ENCODE peak calls at places on chromosomes 2 and 18, in ten cellular contexts. M, D, R, U, N, A, Z, T, Y and P are unnamed samples.

GRCh38 chr18:58362829-58363231 is 266.1 kb downstream of the ALPK2 start:
- DNase-seq in A (no peak), N (no peak), Z (no peak), T (no peak), M (no peak), D (no peak), R (no peak), U (no peak), Y (no peak), P (peak; percentile 51)

GRCh38 chr2:188142088-188142487 is 149.6 kb upstream of the GULP1 start:
- DNase-seq in T (no peak), M (no peak), Z (no peak), N (no peak), U (no peak), R (no peak), Y (no peak), A (no peak), D (no peak), P (no peak)

GRCh38 chr2:147327636-147328035 is 517.2 kb upstream of the ACVR2A start:
- DNase-seq in Z (no peak), U (no peak), M (no peak), A (no peak), N (no peak), Y (no peak), D (no peak), R (no peak), T (peak; percentile 28), P (no peak)

GRCh38 chr18:35110554-35111058 is 69.4 kb downstream of the MAPRE2 start:
- DNase-seq in D (no peak), R (no peak), Y (no peak), N (no peak), U (no peak), A (no peak), M (no peak), Z (no peak), T (no peak), P (peak; percentile 26)

GRCh38 chr18:3162181-3162580 is 57.6 kb downstream of the MYOM1 start:
- DNase-seq in N (peak; percentile 74), U (no peak), R (no peak), M (no peak), Z (no peak), A (no peak), D (no peak), T (no peak), Y (peak; percentile 46), P (no peak)

GRCh38 chr2:226652983-226653765 is 146.4 kb downstream of the IRS1 start:
- DNase-seq in N (no peak), R (no peak), A (no peak), T (no peak), Y (no peak), U (no peak), M (no peak), Z (no peak), D (no peak), P (peak; percentile 42)

GRCh38 chr2:155215037-155215707 is 516.7 kb downstream of the KCNJ3 start:
- DNase-seq in A (no peak), M (no peak), Y (no peak), D (no peak), N (no peak), R (no peak), T (no peak), Z (no peak), U (no peak), P (no peak)

GRCh38 chr2:165328272-165328671 is 89.1 kb downstream of the SCN2A start:
- DNase-seq in N (no peak), Y (no peak), T (no peak), D (no peak), Z (no peak), R (no peak), A (no peak), U (no peak), M (no peak), P (no peak)

GRCh38 chr2:200189964-200190363 is 116.5 kb upstream of the SPATS2L start:
- DNase-seq in N (no peak), T (no peak), Z (no peak), D (no peak), U (no peak), Y (no peak), A (no peak), M (no peak), R (no peak), P (no peak)

GRCh38 chr2:168169097-168169745 is 78.2 kb downstream of the STK39 start:
- DNase-seq in N (no peak), R (no peak), D (no peak), M (no peak), Y (no peak), T (no peak), A (no peak), U (no peak), Z (no peak), P (peak; percentile 92)

DNA sequence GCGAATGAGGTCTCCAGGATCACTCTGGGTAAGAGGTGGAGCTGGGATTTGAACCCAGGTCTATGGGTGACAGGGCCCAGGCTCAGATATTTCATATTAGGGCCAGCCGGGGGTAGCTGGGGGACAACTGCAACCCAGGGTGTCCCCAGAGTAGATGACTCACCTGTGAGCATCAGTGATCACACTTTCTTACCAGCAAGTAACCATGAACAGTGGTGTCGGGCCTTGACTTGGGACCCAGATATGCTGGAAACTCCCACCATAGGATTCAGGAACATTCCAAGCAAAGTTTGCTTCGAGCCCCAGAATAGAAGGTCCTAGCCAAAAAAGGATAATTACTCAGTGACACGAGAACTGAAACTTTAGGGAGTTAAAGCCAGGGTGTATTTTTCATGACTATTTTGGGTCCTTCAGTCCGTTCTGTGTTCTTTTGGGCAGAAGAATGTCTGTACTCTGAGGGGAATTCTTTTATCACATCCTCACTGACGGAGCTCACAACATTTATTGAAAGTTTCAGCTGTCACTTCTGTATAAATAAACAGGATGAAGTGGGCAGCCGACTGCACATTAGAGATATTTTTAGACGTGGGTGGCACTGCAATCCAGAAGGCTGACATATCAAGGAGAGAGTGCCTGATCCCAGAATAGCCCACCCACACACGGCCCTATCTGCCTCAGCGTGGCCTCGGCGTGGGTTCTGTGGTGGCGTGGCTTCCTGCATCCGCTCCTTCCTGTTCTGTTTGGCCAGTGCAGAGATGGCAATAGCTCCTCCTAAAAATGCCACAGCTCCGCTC is 45.6 kb downstream of the RAMP1 start:
- DNase-seq in M (no peak), N (peak; percentile 24), R (peak; percentile 82), D (no peak), T (peak; percentile 53), U (no peak), Z (peak; percentile 74), Y (no peak), A (no peak), P (peak; percentile 91)
- TF ChIP-seq POLR2A in M (peak; percentile 49), N (no peak), R (no peak), D (no peak), T (no peak), U (no peak), Z (peak; percentile 21), Y (no peak), A (no peak), P (no peak)

GRCh38 chr2:127535422-127535901 is at the start of gene MYO7B:
- DNase-seq in M (no peak), Y (no peak), N (peak; percentile 91), Z (no peak), U (no peak), R (no peak), D (no peak), A (no peak), T (no peak), P (no peak)
- TF ChIP-seq POLR2A in M (no peak), Y (no peak), N (peak; percentile 96), Z (no peak), U (no peak), R (peak; percentile 59), D (no peak), A (no peak), T (no peak), P (no peak)

GRCh38 chr2:231463698-231464575 is at the start of gene NCL:
- DNase-seq in M (peak; percentile 92), Z (peak; percentile 85), U (peak; percentile 66), T (peak; percentile 91), N (peak; percentile 99), R (peak; percentile 99), D (peak; percentile 46), A (peak; percentile 54), Y (peak; percentile 78), P (peak; percentile 98)
- TF ChIP-seq POLR2A in M (peak; percentile 95), Z (peak; percentile 89), U (peak; percentile 99), T (peak; percentile 99), N (peak; percentile 99), R (peak; percentile 98), D (peak; percentile 99), A (peak; percentile 97), Y (no peak), P (peak; percentile 99)

GRCh38 chr2:84971799-84972790 is 1.1 kb downstream of the KCMF1 start:
- DNase-seq in M (peak; percentile 75), T (no peak), U (peak; percentile 45), A (no peak), Y (peak; percentile 57), N (peak; percentile 64), Z (peak; percentile 35), D (no peak), R (peak; percentile 74), P (peak; percentile 42)

GRCh38 chr2:84970956-84971798 is at the start of gene KCMF1:
- DNase-seq in Y (peak; percentile 78), T (no peak), M (peak; percentile 93), Z (peak; percentile 70), N (peak; percentile 83), D (no peak), U (peak; percentile 70), R (peak; percentile 91), A (no peak), P (peak; percentile 74)

GRCh38 chr2:84969511-84970265 is 1.3 kb upstream of the KCMF1 start:
- DNase-seq in M (no peak), A (no peak), T (no peak), U (no peak), D (no peak), N (no peak), Y (no peak), R (peak; percentile 55), Z (no peak), P (peak; percentile 31)

GRCh38 chr2:84965827-84966226 is 5.1 kb upstream of the KCMF1 start:
- DNase-seq in M (no peak), A (no peak), U (no peak), Z (no peak), D (no peak), T (no peak), R (peak; percentile 51), N (no peak), Y (no peak), P (no peak)

DNA sequence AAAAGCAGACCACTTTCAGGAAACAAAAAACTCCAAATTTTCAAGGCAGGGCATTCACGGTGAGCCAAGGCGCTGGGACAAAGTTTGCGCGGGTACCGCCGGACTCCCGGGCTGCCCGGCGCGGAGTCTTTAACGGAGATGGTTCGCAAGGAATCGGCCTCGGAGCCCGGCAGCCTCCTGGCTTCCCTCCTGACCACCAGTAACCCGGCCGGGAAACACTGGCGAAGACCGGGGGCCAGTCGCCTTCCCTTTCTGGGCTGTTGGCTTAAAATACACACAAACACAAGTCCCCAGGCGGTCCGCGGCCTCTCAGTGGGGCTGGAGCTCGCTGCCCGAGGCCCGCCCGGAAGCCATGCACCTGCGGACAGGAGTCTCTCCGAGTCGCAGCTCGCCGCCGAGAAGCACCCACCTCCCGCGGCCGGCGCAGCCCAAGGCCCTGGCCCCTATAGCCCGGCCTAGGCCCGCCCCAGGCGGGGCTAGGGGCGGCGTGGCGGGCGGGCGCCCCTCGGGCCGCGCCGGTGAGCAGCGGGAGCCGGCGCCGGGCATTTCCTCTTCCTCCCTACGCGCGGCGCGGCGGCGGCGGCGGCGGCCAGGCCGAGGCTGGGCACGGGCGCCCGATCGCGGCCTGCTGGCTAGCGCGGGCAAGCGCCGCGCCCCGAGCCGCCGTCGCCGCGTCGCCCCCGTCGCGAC is 550 bp upstream of the KCMF1 start:
- DNase-seq in Z (peak; percentile 55), N (peak; percentile 74), A (no peak), R (peak; percentile 83), U (peak; percentile 56), T (no peak), M (peak; percentile 84), Y (peak; percentile 70), D (no peak), P (peak; percentile 36)
- TF ChIP-seq POLR2A in Z (no peak), N (peak; percentile 68), A (peak; percentile 51), R (no peak), U (no peak), T (peak; percentile 82), M (peak; percentile 41), Y (no peak), D (peak; percentile 53), P (peak; percentile 14)